ENCODE peak calls at places on chromosomes 6 and 20, in four cellular contexts. One of them, this sample, is unnamed. For H3K4me1 and H3K36me3, the result is how much of the 10 kb centered on the place peaks cover.

GRCh38 chr20:60000271-60001026 is 42.2 kb downstream of the CDH26 start:
- DNase-seq in cardiac muscle cell: no peak
- DNase-seq in ovary: no peak
- DNase-seq in Caco-2: no peak
- DNase-seq in this sample: no peak

GRCh38 chr6:102417368-102417767 is 1023.9 kb downstream of the GRIK2 start:
- DNase-seq in cardiac muscle cell: no peak
- DNase-seq in ovary: no peak
- DNase-seq in Caco-2: no peak
- DNase-seq in this sample: no peak

GRCh38 chr20:62606551-62607201 is 35.6 kb upstream of the SLCO4A1 start:
- DNase-seq in cardiac muscle cell: no peak
- DNase-seq in ovary: peak
- DNase-seq in Caco-2: no peak
- DNase-seq in this sample: no peak

GRCh38 chr6:21414065-21414464 is 179.5 kb upstream of the SOX4 start:
- DNase-seq in cardiac muscle cell: no peak
- DNase-seq in ovary: no peak
- DNase-seq in Caco-2: no peak
- DNase-seq in this sample: no peak

GRCh38 chr6:112037783-112038216 is 16.1 kb upstream of the CCN6 start:
- DNase-seq in cardiac muscle cell: no peak
- DNase-seq in Caco-2: no peak
- DNase-seq in ovary: no peak
- DNase-seq in this sample: peak

GRCh38 chr20:51131806-51132205 is 108.9 kb upstream of the KCNG1 start:
- DNase-seq in ovary: no peak
- DNase-seq in Caco-2: peak
- DNase-seq in cardiac muscle cell: no peak
- DNase-seq in this sample: no peak

GRCh38 chr6:129351807-129352206 is 358.2 kb downstream of the ARHGAP18 start:
- DNase-seq in Caco-2: no peak
- DNase-seq in cardiac muscle cell: no peak
- DNase-seq in ovary: no peak
- DNase-seq in this sample: no peak

GRCh38 chr6:127365874-127366273 is 22.5 kb upstream of the ECHDC1 start:
- DNase-seq in cardiac muscle cell: no peak
- DNase-seq in ovary: no peak
- DNase-seq in Caco-2: no peak
- DNase-seq in this sample: no peak

GRCh38 chr6:46129634-46130505 is at the start of gene ENPP4:
- DNase-seq in cardiac muscle cell: peak
- DNase-seq in ovary: peak
- DNase-seq in Caco-2: peak
- DNase-seq in this sample: peak

GRCh38 chr6:170144952-170145587 is 145.8 kb downstream of the DLL1 start:
- DNase-seq in cardiac muscle cell: no peak
- DNase-seq in ovary: no peak
- DNase-seq in Caco-2: peak
- DNase-seq in this sample: no peak

GRCh38 chr6:90199900-90200299 is 96.7 kb downstream of the BACH2 start:
- DNase-seq in cardiac muscle cell: no peak
- DNase-seq in Caco-2: no peak
- DNase-seq in ovary: no peak
- DNase-seq in this sample: no peak

GRCh38 chr6:127518710-127519468 is at the start of gene MTCL3:
- DNase-seq in ovary: no peak
- DNase-seq in Caco-2: no peak
- DNase-seq in cardiac muscle cell: no peak
- DNase-seq in this sample: no peak

GRCh38 chr6:134061440-134061839 is 9.0 kb upstream of the SLC2A12 start:
- DNase-seq in Caco-2: no peak
- DNase-seq in cardiac muscle cell: no peak
- DNase-seq in ovary: no peak
- DNase-seq in this sample: no peak

GRCh38 chr20:45383131-45383530 is 5.0 kb upstream of the TP53TG5 start:
- DNase-seq in cardiac muscle cell: no peak
- DNase-seq in Caco-2: no peak
- DNase-seq in ovary: no peak
- DNase-seq in this sample: no peak

GRCh38 chr6:50819527-50819905 is 845 bp downstream of the TFAP2B start:
- DNase-seq in ovary: no peak
- DNase-seq in cardiac muscle cell: peak
- DNase-seq in Caco-2: no peak
- DNase-seq in this sample: no peak

DNA sequence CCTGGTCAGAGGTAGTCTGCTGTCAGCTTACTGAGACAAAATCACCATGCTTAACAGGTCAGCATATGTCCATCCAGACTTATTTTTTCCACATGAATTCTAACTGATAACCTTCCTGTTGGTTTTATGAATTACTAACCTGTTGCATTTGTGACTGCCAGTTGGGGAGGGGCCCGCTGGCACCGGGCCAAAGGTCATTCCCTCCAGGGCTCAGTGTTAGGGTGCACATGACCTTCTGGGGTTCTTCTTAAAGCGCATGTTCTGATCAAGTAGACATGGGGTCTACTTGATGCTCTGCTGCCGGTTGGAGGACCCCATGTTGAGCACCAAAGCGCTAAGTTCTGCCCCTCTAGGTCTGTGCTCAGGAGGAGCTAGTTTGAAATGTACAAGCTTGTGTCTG is 15.6 kb downstream of the DUSP22 start:
- DNase-seq in cardiac muscle cell: no peak
- DNase-seq in ovary: no peak
- DNase-seq in Caco-2: no peak
- DNase-seq in this sample: no peak
- H3K4me1 ChIP-seq in cardiac muscle cell: under half
- H3K4me1 ChIP-seq in ovary: under half
- H3K4me1 ChIP-seq in Caco-2: under half
- H3K4me1 ChIP-seq in this sample: under half

GRCh38 chr6:31896493-31896855 is 1.0 kb downstream of the EHMT2 start:
- DNase-seq in ovary: no peak
- DNase-seq in Caco-2: no peak
- DNase-seq in cardiac muscle cell: no peak
- DNase-seq in this sample: no peak
- H3K36me3 ChIP-seq in ovary: under half
- H3K36me3 ChIP-seq in Caco-2: under half
- H3K36me3 ChIP-seq in cardiac muscle cell: under half
- H3K36me3 ChIP-seq in this sample: under half

DNA sequence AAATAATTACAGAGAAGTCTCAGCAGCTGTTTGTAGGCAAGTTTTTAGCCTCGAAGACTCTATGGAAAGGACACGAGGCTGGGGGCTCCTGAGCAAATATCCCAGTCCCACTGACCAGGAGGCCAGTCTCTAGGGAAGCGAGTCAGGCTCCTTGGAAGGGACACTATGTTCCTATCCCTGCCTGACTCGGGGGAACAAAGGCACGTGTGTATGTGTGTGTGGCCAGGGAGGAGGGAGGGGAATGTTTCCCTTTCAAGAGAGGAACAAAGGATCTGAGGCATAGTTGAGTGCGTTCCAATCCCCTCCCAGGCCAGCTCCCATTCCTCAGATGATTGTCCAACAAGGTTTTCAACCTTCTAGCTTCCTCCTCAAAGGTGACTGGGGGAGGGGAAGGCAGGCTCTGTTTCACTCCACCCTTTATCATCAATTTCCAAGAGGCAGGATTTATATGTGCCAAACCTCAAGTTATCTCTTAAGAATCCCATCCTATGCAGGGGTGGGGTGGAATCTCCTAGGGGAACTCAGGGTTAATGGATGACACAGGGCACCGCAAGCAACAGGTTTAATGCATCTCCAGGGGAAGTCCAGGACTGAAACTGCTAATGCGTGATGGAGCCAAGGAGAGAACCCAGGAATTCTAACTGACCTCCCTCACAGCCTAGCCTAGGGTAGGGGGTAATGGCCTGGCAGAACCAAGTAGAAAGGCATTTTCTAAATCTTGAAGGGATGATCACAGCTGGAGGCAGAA is 9.9 kb downstream of the BCL2L1 start:
- DNase-seq in cardiac muscle cell: peak
- DNase-seq in Caco-2: peak
- DNase-seq in ovary: peak
- DNase-seq in this sample: peak
- H3K4me1 ChIP-seq in cardiac muscle cell: under half
- H3K4me1 ChIP-seq in Caco-2: half or more
- H3K4me1 ChIP-seq in ovary: under half
- H3K4me1 ChIP-seq in this sample: half or more

DNA sequence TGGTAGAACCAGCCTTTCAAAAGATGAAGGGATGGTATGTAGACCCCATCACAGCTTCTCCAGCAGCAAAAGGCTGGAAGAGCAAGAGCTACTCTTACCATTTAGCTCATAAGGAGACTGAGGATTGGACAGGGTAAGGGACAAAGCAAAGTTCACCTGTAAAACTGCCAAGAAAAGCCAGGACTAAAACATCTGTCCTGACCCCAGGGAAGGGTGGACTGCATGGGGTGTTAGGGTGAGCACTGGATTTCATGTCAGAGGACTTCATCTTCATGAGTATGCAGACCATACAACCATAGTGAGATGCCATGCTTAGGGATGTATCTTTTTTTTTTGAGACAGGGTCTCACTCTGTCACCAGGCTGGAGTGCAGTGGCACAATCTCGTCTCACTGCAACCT is 19.3 kb downstream of the AHCY start:
- DNase-seq in cardiac muscle cell: no peak
- DNase-seq in Caco-2: no peak
- DNase-seq in ovary: no peak
- DNase-seq in this sample: no peak
- H3K36me3 ChIP-seq in cardiac muscle cell: half or more
- H3K36me3 ChIP-seq in Caco-2: under half
- H3K36me3 ChIP-seq in ovary: under half
- H3K36me3 ChIP-seq in this sample: under half

GRCh38 chr20:57711826-57712225 is 2.0 kb upstream of the PMEPA1 start:
- DNase-seq in ovary: no peak
- DNase-seq in Caco-2: no peak
- DNase-seq in cardiac muscle cell: no peak
- DNase-seq in this sample: no peak

GRCh38 chr20:57711311-57711712 is 1.5 kb upstream of the PMEPA1 start:
- DNase-seq in Caco-2: no peak
- DNase-seq in cardiac muscle cell: no peak
- DNase-seq in ovary: no peak
- DNase-seq in this sample: peak

GRCh38 chr20:57708694-57709673 is 831 bp downstream of the PMEPA1 start:
- DNase-seq in Caco-2: no peak
- DNase-seq in cardiac muscle cell: peak
- DNase-seq in ovary: peak
- DNase-seq in this sample: peak

GRCh38 chr20:57709823-57710799 is at the start of gene PMEPA1:
- DNase-seq in Caco-2: peak
- DNase-seq in cardiac muscle cell: peak
- DNase-seq in ovary: peak
- DNase-seq in this sample: peak

DNA sequence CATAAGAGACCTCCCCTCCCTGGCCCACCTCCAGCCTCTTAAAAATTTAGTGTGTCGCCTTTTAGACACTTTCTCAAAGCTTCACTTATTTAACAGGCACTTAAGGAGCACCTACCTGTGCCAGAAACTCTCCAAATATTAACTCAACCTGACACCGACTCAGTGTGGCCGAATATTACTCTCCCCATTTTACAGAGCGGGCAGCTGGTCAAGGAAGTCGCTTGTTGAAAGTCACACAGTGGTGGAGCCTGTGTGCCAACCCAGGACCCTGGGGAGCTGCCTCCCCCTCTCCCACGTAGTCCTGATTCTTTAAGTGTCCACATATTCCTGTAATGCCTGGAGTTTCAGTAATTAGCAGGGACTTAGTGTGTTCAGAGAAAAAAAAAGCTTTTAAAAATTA is 1.0 kb upstream of the PMEPA1 start:
- DNase-seq in cardiac muscle cell: no peak
- DNase-seq in Caco-2: no peak
- DNase-seq in ovary: no peak
- DNase-seq in this sample: no peak
- H3K4me1 ChIP-seq in cardiac muscle cell: under half
- H3K4me1 ChIP-seq in Caco-2: under half
- H3K4me1 ChIP-seq in ovary: under half
- H3K4me1 ChIP-seq in this sample: under half

GRCh38 chr6:42407379-42407778 is 44.3 kb downstream of the TRERF1 start:
- DNase-seq in cardiac muscle cell: no peak
- DNase-seq in ovary: no peak
- DNase-seq in Caco-2: no peak
- DNase-seq in this sample: no peak
- H3K36me3 ChIP-seq in cardiac muscle cell: under half
- H3K36me3 ChIP-seq in ovary: under half
- H3K36me3 ChIP-seq in Caco-2: under half
- H3K36me3 ChIP-seq in this sample: under half

DNA sequence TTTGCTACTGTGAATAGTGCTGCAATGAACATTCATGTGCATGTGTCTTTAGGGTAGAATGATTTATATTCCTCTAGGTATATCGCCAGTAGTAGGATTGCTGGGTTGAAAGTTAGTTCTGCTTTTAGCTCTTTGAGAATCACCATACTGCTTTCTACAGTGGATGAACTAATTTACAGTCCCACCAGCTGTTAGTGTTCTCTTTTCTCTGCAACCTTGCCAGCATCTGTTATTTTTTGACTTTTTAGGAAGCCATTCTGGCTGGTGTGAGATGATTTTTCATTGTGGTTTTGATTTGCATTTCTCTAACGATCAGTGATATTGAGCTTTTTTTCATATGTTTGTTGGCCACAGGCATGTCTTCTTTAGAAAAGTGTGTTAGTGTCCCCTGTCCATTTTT is 40.0 kb downstream of the PLG start:
- DNase-seq in Caco-2: no peak
- DNase-seq in ovary: no peak
- DNase-seq in cardiac muscle cell: no peak
- DNase-seq in this sample: no peak
- H3K4me1 ChIP-seq in Caco-2: under half
- H3K4me1 ChIP-seq in ovary: under half
- H3K4me1 ChIP-seq in cardiac muscle cell: under half
- H3K4me1 ChIP-seq in this sample: under half

GRCh38 chr20:2485662-2486061 is 15.1 kb upstream of the SNRPB start:
- DNase-seq in ovary: no peak
- DNase-seq in cardiac muscle cell: no peak
- DNase-seq in Caco-2: no peak
- DNase-seq in this sample: no peak
- H3K36me3 ChIP-seq in ovary: under half
- H3K36me3 ChIP-seq in cardiac muscle cell: under half
- H3K36me3 ChIP-seq in Caco-2: under half
- H3K36me3 ChIP-seq in this sample: under half

This sample was measured in sigmoid colon.